ENCODE peak calls at places on chromosome 11, in ten cellular contexts. Y, R, K, V, A, E, G, Q, Z and O are unnamed samples.
A peak's percentile ranks its signal among the peaks of the same experiment; 100 is the strongest.

GRCh38 chr11:63608353-63609345 is 5.6 kb downstream of the PLAAT3 start:
- DNase-seq in K (no peak), A (no peak), R (no peak), G (no peak), Q (no peak), E (no peak), V (no peak), Z (no peak), Y (peak; percentile 14), O (no peak)

GRCh38 chr11:18368236-18368635 is 26.1 kb upstream of the LDHA start:
- DNase-seq in E (no peak), Y (no peak), K (no peak), G (no peak), A (no peak), V (no peak), Z (no peak), Q (no peak), R (no peak), O (no peak)

GRCh38 chr11:8266246-8267241 is 2.9 kb upstream of the LMO1 start:
- DNase-seq in R (no peak), A (no peak), E (no peak), V (no peak), Y (peak; percentile 19), Z (no peak), Q (no peak), G (peak; percentile 33), K (peak; percentile 4), O (no peak)

GRCh38 chr11:1943977-1944376 is 3.2 kb upstream of the MRPL23 start:
- DNase-seq in A (no peak), K (peak; percentile 8), E (no peak), R (no peak), Y (peak; percentile 44), G (peak; percentile 32), Z (no peak), Q (no peak), V (no peak), O (peak; percentile 40)

GRCh38 chr11:69721061-69721460 is 17.2 kb upstream of the FGF19 start:
- DNase-seq in Q (no peak), G (no peak), Y (no peak), E (no peak), A (no peak), Z (no peak), R (no peak), V (no peak), K (no peak), O (no peak)

GRCh38 chr11:120953230-120953558 is 70.7 kb upstream of the TBCEL start:
- DNase-seq in A (no peak), Z (no peak), E (no peak), R (no peak), V (no peak), Q (no peak), Y (no peak), G (no peak), K (no peak), O (no peak)

GRCh38 chr11:102599642-102600261 is 25.4 kb downstream of the MMP20 start:
- DNase-seq in R (no peak), V (no peak), K (no peak), Q (no peak), Y (no peak), Z (no peak), A (no peak), E (no peak), G (no peak), O (no peak)

GRCh38 chr11:17230867-17231851 is 23.4 kb upstream of the PIK3C2A start:
- DNase-seq in E (peak; percentile 27), G (no peak), Y (no peak), Z (peak; percentile 26), K (no peak), Q (no peak), A (peak; percentile 21), V (no peak), R (no peak), O (no peak)

GRCh38 chr11:33722579-33723234 is 13.5 kb downstream of the CD59 start:
- DNase-seq in Z (peak; percentile 24), V (no peak), G (no peak), Y (no peak), A (no peak), Q (no peak), K (no peak), R (no peak), E (no peak), O (no peak)